ENCODE peak calls at places on chromosomes 4 and X, in five cellular contexts. L is globus pallidus, V is NAMALWA, X is LoVo, K is iPS-NIHi11. D is an unnamed sample.

GRCh38 chr4:6692806-6693205 is 872 bp upstream of the S100P start:
- DNase-seq in L (no peak), V (no peak), X (no peak), K (no peak), D (no peak)

GRCh38 chr4:17636696-17637351 is 22.4 kb downstream of the MED28 start:
- DNase-seq in L (peak), V (peak), X (peak), K (peak), D (peak)

GRCh38 chrX:100939336-100939735 is 10.6 kb upstream of the XKRX start:
- DNase-seq in L (no peak), V (no peak), X (no peak), K (no peak), D (no peak)

GRCh38 chr4:158496030-158496741 is 25.5 kb upstream of the RXFP1 start:
- DNase-seq in L (peak), V (peak), X (no peak), K (peak), D (no peak)

GRCh38 chr4:157095716-157096115 is 19.8 kb downstream of the GLRB start:
- DNase-seq in L (no peak), V (no peak), X (no peak), K (no peak), D (no peak)

GRCh38 chr4:14513471-14513870 is 488.8 kb upstream of the CPEB2 start:
- DNase-seq in L (no peak), V (no peak), X (no peak), K (no peak), D (no peak)

GRCh38 chr4:186326391-186326790 is 60.4 kb downstream of the F11 start:
- DNase-seq in L (no peak), V (no peak), X (no peak), K (no peak), D (no peak)

GRCh38 chrX:54066841-54067240 is 22.6 kb upstream of the PHF8 start:
- DNase-seq in L (no peak), V (no peak), X (no peak), K (no peak), D (no peak)

GRCh38 chr4:70996014-70996353 is 2.5 kb downstream of the DCK start:
- DNase-seq in L (no peak), V (peak), X (no peak), K (no peak), D (no peak)

GRCh38 chr4:173325007-173325736 is 9.0 kb downstream of the HMGB2 start:
- DNase-seq in L (no peak), V (no peak), X (no peak), K (no peak), D (no peak)

GRCh38 chr4:155582971-155583437 is 83.6 kb upstream of the GUCY1A1 start:
- DNase-seq in L (no peak), V (no peak), X (no peak), K (no peak), D (no peak)

GRCh38 chr4:146835096-146835495 is 110.6 kb downstream of the TTC29 start:
- DNase-seq in L (no peak), V (no peak), X (no peak), K (no peak), D (no peak)

GRCh38 chrX:22165732-22166457 is 106.8 kb upstream of the CBLL2 start:
- DNase-seq in L (no peak), V (no peak), X (no peak), K (no peak), D (no peak)